ENCODE peak calls at places on chromosomes 2 and 18, in six cellular contexts. Q is breast epithelium; I is heart right ventricle; V is CD8-positive, alpha-beta T cell; T is right cardiac atrium; R is tibial artery. L is an unnamed sample.

GRCh38 chr2:105746177-105747080 is 1.7 kb downstream of the NCK2 start:
- DNase-seq in Q (peak; percentile 66), R (peak; percentile 68), V (peak; percentile 78), T (peak; percentile 73), I (peak; percentile 36), L (peak; percentile 44)

GRCh38 chr2:240811346-240812300 is 8.4 kb downstream of the KIF1A start:
- DNase-seq in I (no peak), Q (no peak), T (peak; percentile 37), V (no peak), R (peak; percentile 45), L (no peak)

GRCh38 chr2:42843131-42843530 is 50.7 kb upstream of the HAAO start:
- DNase-seq in T (no peak), I (no peak), Q (no peak), V (no peak), R (peak; percentile 60), L (peak; percentile 24)

GRCh38 chr18:29063346-29063745 is 886.4 kb upstream of the CDH2 start:
- DNase-seq in R (no peak), V (no peak), T (no peak), I (no peak), Q (no peak), L (no peak)

GRCh38 chr2:81324046-81324445 is 1019.5 kb upstream of the LRRTM1 start:
- DNase-seq in R (no peak), T (no peak), I (no peak), Q (no peak), V (no peak), L (no peak)

GRCh38 chr2:7190587-7191320 is 273.5 kb downstream of the RNF144A start:
- DNase-seq in T (no peak), Q (no peak), V (no peak), R (no peak), I (no peak), L (no peak)

GRCh38 chr2:239673641-239674040 is 272.8 kb upstream of the HDAC4 start:
- DNase-seq in T (no peak), R (peak; percentile 53), Q (no peak), I (no peak), V (peak; percentile 35), L (no peak)

GRCh38 chr2:201403904-201404303 is 46.8 kb upstream of the FLACC1 start:
- DNase-seq in I (no peak), T (no peak), R (no peak), Q (no peak), V (no peak), L (no peak)

GRCh38 chr2:117973498-117974082 is 40.3 kb downstream of the CCDC93 start:
- DNase-seq in V (no peak), Q (no peak), I (no peak), R (no peak), T (no peak), L (no peak)

GRCh38 chr2:144518744-144519596 is 949 bp downstream of the ZEB2 start:
- DNase-seq in T (no peak), R (no peak), I (no peak), V (no peak), Q (no peak), L (no peak)

GRCh38 chr18:4453712-4454547 is 1.2 kb downstream of the DLGAP1 start:
- DNase-seq in I (no peak), R (no peak), T (no peak), Q (no peak), V (no peak), L (peak; percentile 20)

GRCh38 chr18:2986150-2986865 is 26.6 kb downstream of the LPIN2 start:
- DNase-seq in I (no peak), T (no peak), V (no peak), Q (no peak), R (no peak), L (no peak)

GRCh38 chr2:114170070-114170469 is 272.4 kb upstream of the DPP10 start:
- DNase-seq in R (no peak), I (no peak), T (no peak), V (no peak), Q (no peak), L (no peak)

GRCh38 chr2:240172071-240172895 is 31.8 kb upstream of the OTOS start:
- DNase-seq in V (no peak), T (no peak), Q (no peak), R (peak; percentile 44), I (no peak), L (no peak)

GRCh38 chr18:8359481-8359880 is 249.8 kb upstream of the RAB12 start:
- DNase-seq in R (no peak), T (no peak), I (no peak), V (no peak), Q (no peak), L (no peak)

GRCh38 chr2:97664636-97664970 is 759 bp upstream of the ACTR1B start:
- DNase-seq in V (no peak), I (no peak), T (peak; percentile 61), Q (no peak), R (no peak), L (no peak)

GRCh38 chr2:142849818-142850217 is 27.6 kb upstream of the KYNU start:
- DNase-seq in T (no peak), V (no peak), Q (no peak), R (no peak), I (no peak), L (no peak)

GRCh38 chr2:13091463-13091862 is 374.7 kb downstream of the TRIB2 start:
- DNase-seq in Q (no peak), R (no peak), T (no peak), I (no peak), V (no peak), L (no peak)

GRCh38 chr2:200839513-200839912 is 24.9 kb downstream of the CLK1 start:
- DNase-seq in R (no peak), V (no peak), I (no peak), Q (no peak), T (no peak), L (no peak)

GRCh38 chr2:13638181-13638580 is 921.4 kb downstream of the TRIB2 start:
- DNase-seq in V (no peak), Q (no peak), I (no peak), R (no peak), T (no peak), L (no peak)

GRCh38 chr2:173300458-173300857 is 54.2 kb upstream of the CDCA7 start:
- DNase-seq in T (no peak), I (no peak), Q (no peak), R (no peak), V (no peak), L (no peak)

GRCh38 chr2:173296235-173296634 is 58.4 kb upstream of the CDCA7 start:
- DNase-seq in Q (no peak), V (no peak), R (no peak), I (no peak), T (no peak), L (no peak)

GRCh38 chr2:173299764-173300163 is 54.9 kb upstream of the CDCA7 start:
- DNase-seq in I (no peak), V (no peak), R (no peak), T (no peak), Q (no peak), L (no peak)

GRCh38 chr2:173298536-173299097 is 56.1 kb upstream of the CDCA7 start:
- DNase-seq in V (no peak), R (no peak), Q (no peak), I (no peak), T (no peak), L (no peak)
- H3K9me3 ChIP-seq in V (no peaks in the 10 kb centered on the region), R (no peaks in the 10 kb centered on the region), Q (peaks cover 38% of the 10 kb centered on the region), I (no peaks in the 10 kb centered on the region), T (peaks cover 5% of the 10 kb centered on the region), L (no peaks in the 10 kb centered on the region)

GRCh38 chr2:217853961-217854360 is 148.8 kb downstream of the TNS1 start:
- DNase-seq in V (no peak), Q (no peak), T (peak; percentile 55), I (no peak), R (no peak), L (no peak)
- H3K4me1 ChIP-seq in V (no peaks in the 10 kb centered on the region), Q (peaks cover 12% of the 10 kb centered on the region), T (peaks cover 50% of the 10 kb centered on the region), I (peaks cover 93% of the 10 kb centered on the region), R (peaks cover 100% of the 10 kb centered on the region), L (peaks cover 48% of the 10 kb centered on the region)

DNA sequence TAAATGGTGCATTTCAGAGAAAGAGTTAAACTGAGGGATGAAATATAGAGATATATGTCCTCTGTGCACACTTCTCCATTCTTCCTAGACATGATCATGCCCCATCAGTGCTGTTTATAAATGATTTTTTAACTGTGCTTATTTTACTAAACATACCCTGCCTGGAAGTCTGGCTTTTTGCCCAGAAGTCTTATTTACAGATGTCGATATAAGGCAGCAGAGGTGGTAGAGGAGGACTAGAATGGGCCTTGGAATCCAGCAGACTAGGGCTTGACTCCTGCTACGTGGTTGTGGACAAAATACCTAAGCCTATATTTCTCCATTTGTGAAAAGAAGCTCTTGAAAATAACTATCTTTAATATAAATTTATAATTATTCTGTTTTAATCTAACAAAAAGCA is 355.5 kb downstream of the RAD51AP2 start:
- DNase-seq in R (no peak), V (no peak), Q (no peak), I (no peak), T (no peak), L (no peak)
- H3K9me3 ChIP-seq in R (no peaks in the 10 kb centered on the region), V (no peaks in the 10 kb centered on the region), Q (no peaks in the 10 kb centered on the region), I (no peaks in the 10 kb centered on the region), T (no peaks in the 10 kb centered on the region), L (no peaks in the 10 kb centered on the region)

GRCh38 chr2:168326578-168326977 is 79.2 kb upstream of the STK39 start:
- DNase-seq in Q (no peak), T (no peak), I (no peak), V (no peak), R (no peak), L (no peak)
- H3K4me1 ChIP-seq in Q (no peaks in the 10 kb centered on the region), T (no peaks in the 10 kb centered on the region), I (no peaks in the 10 kb centered on the region), V (no peaks in the 10 kb centered on the region), R (no peaks in the 10 kb centered on the region), L (no peaks in the 10 kb centered on the region)

DNA sequence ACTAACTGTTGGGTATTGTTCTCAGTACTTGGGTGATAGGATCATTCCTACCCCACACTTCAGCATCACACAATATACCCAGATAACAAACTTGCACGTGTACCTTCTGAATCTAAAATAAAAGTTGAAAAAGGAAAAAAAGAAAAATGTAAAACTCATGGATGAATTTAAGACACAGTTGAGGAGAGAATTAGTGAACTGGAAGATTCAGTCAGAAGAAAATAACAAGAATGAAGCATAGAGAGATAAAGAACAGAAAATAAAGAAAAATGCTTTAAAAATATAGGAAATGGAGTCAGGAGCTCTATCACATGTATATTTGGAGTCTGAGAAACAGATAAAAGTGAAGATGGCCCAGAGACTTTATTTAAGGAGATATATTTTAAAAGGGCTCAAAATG is 90.4 kb upstream of the SALL3 start:
- DNase-seq in V (no peak), I (no peak), T (no peak), Q (no peak), R (no peak), L (no peak)
- H3K9me3 ChIP-seq in V (peaks cover 8% of the 10 kb centered on the region), I (no peaks in the 10 kb centered on the region), T (no peaks in the 10 kb centered on the region), Q (peaks cover 16% of the 10 kb centered on the region), R (no peaks in the 10 kb centered on the region), L (no peaks in the 10 kb centered on the region)